ENCODE peak calls at places on chromosomes 12 and 14, in ten cellular contexts. E is right lobe of liver, H is psoas muscle, M is mammary epithelial cell, U is fibroblast of lung, A is lung, W is left ventricle myocardium inferior, N is upper lobe of right lung, B is gastrocnemius medialis, I is A549. O is an unnamed sample.

GRCh38 chr12:63955831-63956685 is 111.6 kb downstream of the SRGAP1 start:
- DNase-seq in I (peak; percentile 17), A (peak; percentile 54), M (no peak), H (no peak), N (no peak), E (no peak), U (peak; percentile 92), B (peak; percentile 45), W (no peak), O (peak; percentile 81)

GRCh38 chr12:131620946-131621681 is 89.8 kb upstream of the SFSWAP start:
- DNase-seq in N (no peak), W (no peak), H (no peak), U (no peak), E (no peak), A (no peak), B (no peak), M (no peak), I (no peak), O (no peak)

GRCh38 chr12:101021911-101022388 is 188.1 kb downstream of the SLC5A8 start:
- DNase-seq in U (peak; percentile 87), A (no peak), E (no peak), W (no peak), M (peak; percentile 79), B (no peak), I (peak; percentile 35), N (no peak), H (no peak), O (peak; percentile 89)

GRCh38 chr12:53675701-53676607 is at the start of gene ATP5MC2:
- DNase-seq in N (peak; percentile 98), H (peak; percentile 97), I (peak; percentile 100), E (peak; percentile 98), B (peak; percentile 98), U (peak; percentile 99), M (peak; percentile 98), W (peak; percentile 96), A (peak; percentile 97), O (peak; percentile 99)

GRCh38 chr12:69620921-69621320 is 10.2 kb upstream of the LRRC10 start:
- DNase-seq in W (no peak), I (no peak), H (no peak), E (no peak), M (no peak), N (no peak), U (no peak), A (no peak), B (no peak), O (peak; percentile 11)

GRCh38 chr12:39824505-39825198 is 205.0 kb upstream of the ABCD2 start:
- DNase-seq in B (no peak), M (peak; percentile 29), E (peak; percentile 54), N (peak; percentile 39), A (no peak), H (no peak), U (peak; percentile 26), I (no peak), W (no peak), O (no peak)

GRCh38 chr12:55830601-55831406 is 1.4 kb upstream of the DNAJC14 start:
- DNase-seq in H (peak; percentile 79), B (peak; percentile 29), M (no peak), U (peak; percentile 81), W (peak; percentile 79), E (peak; percentile 69), A (peak; percentile 68), I (peak; percentile 48), N (peak; percentile 85), O (peak; percentile 80)

GRCh38 chr14:59214702-59215302 is 26.3 kb downstream of the DAAM1 start:
- DNase-seq in A (no peak), B (no peak), E (no peak), N (no peak), M (no peak), H (no peak), W (no peak), U (no peak), I (no peak), O (no peak)

GRCh38 chr14:102325791-102326345 is 6.3 kb downstream of the ZNF839 start:
- DNase-seq in W (no peak), I (no peak), M (peak; percentile 76), U (no peak), A (no peak), E (no peak), N (no peak), H (no peak), B (no peak), O (no peak)

GRCh38 chr12:53173085-53173715 is 7.3 kb upstream of the ZNF740 start:
- DNase-seq in A (no peak), N (no peak), W (no peak), I (no peak), H (no peak), U (no peak), E (no peak), M (no peak), B (no peak), O (no peak)

GRCh38 chr14:61326847-61327246 is 5.5 kb downstream of the PRKCH start:
- DNase-seq in B (peak; percentile 49), E (peak; percentile 73), I (no peak), N (peak; percentile 82), W (peak; percentile 76), A (peak; percentile 67), U (peak; percentile 15), M (no peak), H (peak; percentile 52), O (peak; percentile 73)

GRCh38 chr14:85172290-85172689 is 357.7 kb upstream of the FLRT2 start:
- DNase-seq in H (no peak), W (no peak), A (no peak), E (no peak), N (no peak), M (peak; percentile 79), U (no peak), B (no peak), I (no peak), O (no peak)

DNA sequence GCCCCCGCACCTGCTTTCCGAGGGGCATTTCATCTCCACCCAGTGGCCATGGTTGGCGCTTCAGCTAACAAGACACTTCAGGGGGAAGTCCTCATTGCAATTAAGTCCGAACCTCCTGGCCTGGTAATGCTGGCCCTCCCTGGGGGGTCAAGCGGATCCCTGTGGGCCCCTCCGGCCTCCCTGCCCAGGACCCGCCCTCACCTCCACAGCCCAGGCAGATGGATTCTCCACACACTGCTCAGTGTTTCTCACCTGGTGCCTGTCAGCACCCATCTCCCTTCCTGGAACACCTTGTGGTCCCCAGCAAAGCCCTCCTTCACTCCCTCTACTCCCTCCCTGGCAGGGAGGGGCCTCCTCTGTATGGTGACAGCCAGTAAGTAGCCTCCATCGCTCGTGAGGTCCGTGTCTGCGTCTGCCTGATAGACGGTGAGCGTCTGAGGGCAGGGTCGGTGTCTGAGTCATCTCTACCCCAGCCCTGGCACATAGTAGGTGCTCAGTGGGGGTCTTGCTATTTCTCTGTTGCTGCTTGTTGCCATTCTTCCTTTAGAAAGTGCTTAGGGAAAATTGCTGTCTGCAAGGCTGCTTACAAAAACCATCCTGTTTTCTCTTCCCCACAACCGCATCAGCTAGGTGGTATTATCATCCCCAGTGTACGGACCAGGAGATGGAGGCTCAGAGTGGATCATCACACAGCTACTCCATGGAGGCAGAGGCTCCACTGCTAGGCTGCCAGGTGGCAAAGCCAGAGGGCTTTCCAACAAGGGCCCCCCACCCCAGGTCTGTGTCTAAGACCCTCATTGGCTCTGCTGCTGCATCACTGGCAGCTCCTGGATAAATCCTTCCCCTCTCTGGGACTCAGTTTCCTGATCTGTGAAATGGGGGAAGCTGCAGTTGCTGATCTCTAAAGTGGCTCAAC is 39.7 kb upstream of the EML1 start:
- DNase-seq in A (no peak), B (no peak), N (no peak), I (no peak), E (peak; percentile 43), H (no peak), W (no peak), M (no peak), U (no peak), O (no peak)
- TF ChIP-seq CTCF in A (no peak), B (no peak), N (no peak), I (no peak), E (no peak), H (no peak), W (no peak), M (no peak), U (no peak), O (no peak)

DNA sequence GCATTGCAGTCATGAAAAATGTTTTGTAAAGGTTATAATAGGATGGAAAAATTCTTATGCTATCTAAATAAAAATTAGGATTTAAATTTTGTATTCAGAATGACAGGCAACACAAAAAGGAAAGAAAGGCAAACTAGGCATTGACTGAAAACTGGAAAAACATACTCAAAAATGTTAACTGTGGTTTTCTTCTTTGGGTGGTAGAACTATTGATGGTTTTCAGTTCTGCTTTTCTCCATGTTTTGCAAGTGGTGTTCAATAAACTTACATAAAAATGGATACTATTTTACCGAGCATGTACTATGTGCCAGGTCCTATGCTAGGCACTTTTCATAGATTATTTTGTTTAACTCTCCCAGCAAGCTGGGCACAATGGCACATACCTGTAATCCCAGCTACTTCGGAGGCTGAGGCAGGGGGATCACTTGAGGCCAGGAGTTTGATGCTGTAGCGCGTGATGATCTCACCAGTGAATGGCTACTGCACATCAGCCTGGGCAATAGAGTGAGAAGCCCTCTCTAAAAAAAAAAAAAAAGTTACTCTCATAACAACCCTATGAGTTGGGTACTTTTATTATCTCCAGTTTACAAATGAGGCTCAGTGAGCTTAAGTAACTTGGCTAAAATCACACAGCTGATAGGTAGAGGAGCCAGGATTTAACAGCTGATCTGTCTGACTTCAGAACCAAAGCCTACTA is 26.4 kb upstream of the TCP11L2 start:
- DNase-seq in U (no peak), B (no peak), E (no peak), N (no peak), H (no peak), A (no peak), M (no peak), W (no peak), I (no peak), O (no peak)
- H3K27ac ChIP-seq in U (no peak overlapping the region), B (no peak overlapping the region), E (no peak overlapping the region), N (no peak overlapping the region), H (no peak overlapping the region), A (no peak overlapping the region), M (no peak overlapping the region), W (no peak overlapping the region), I (no peak overlapping the region), O (no peak overlapping the region)

DNA sequence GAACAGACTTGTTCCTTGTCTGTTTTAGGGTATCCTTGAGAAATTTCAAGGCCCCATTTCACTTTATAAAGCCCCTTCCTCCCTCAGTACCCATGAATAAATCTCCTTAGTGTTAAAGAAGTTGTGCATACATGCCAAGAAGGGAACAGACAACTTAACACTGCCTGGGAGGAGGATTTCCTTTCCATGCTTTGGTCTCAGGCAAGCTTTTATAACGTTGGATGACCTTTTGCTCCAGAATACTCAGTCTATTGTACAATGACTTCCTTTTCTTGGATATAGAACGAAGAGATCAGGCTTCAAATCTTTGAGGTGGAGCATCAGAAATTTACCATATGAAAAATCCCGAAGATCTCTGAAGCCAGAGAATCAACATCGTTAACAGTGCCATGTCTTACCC is 551.4 kb downstream of the PRKD1 start:
- DNase-seq in N (no peak), I (no peak), M (no peak), U (no peak), H (no peak), W (no peak), E (no peak), B (no peak), A (no peak), O (no peak)
- H3K9me3 ChIP-seq in N (no peaks in the 10 kb centered on the region), I (no peaks in the 10 kb centered on the region), M (peaks cover 11% of the 10 kb centered on the region), U (no peaks in the 10 kb centered on the region), H (no peaks in the 10 kb centered on the region), W (no peaks in the 10 kb centered on the region), E (no peaks in the 10 kb centered on the region), B (no peaks in the 10 kb centered on the region), A (no peaks in the 10 kb centered on the region), O (no peaks in the 10 kb centered on the region)

DNA sequence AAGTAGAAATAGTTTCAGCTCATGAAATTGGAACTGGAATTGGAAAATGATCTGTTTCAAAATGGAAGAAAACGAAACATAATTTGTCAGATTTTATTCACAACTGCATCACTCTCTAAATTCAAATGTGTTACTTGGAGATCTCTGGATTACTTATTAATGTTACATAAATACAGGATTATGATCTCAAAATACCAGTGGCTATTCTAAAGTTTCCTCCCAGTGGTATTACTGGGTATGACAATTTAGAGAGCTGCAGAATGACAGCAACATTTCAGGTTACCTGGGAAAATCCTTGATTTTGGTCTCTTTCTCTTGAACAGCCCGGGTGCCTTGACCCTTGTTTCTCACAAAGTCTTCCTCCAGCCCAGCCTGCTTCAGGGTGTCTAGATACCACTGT is 14.2 kb downstream of the FAM161B start:
- DNase-seq in I (peak; percentile 33), N (no peak), E (no peak), H (no peak), U (peak; percentile 13), W (no peak), M (no peak), A (no peak), B (no peak), O (peak; percentile 9)
- TF ChIP-seq CTCF in I (no peak), N (no peak), E (no peak), H (no peak), U (peak; percentile 21), W (no peak), M (peak; percentile 19), A (no peak), B (no peak), O (peak; percentile 12)